ENCODE peak calls at places on chromosomes 1 and 21, in eight cellular contexts. B is naive thymus-derived CD4-positive, alpha-beta T cell; U is AG04450; F is ovary; P is GM23338; V is colonic mucosa; R is thoracic aorta; M is CD8-positive, alpha-beta T cell. D is an unnamed sample.

GRCh38 chr1:225446298-225446941 is 18.6 kb upstream of the LBR start:
- DNase-seq in B (no peak), U (no peak), F (no peak), P (no peak), V (no peak), R (no peak), M (peak; percentile 46), D (peak; percentile 63)

GRCh38 chr1:22317231-22317919 is 134.3 kb upstream of the ZBTB40 start:
- DNase-seq in B (no peak), U (no peak), F (no peak), P (peak; percentile 76), V (no peak), R (no peak), M (peak; percentile 37), D (peak; percentile 12)

GRCh38 chr1:159055181-159055621 is 21.4 kb downstream of the AIM2 start:
- DNase-seq in B (no peak), U (no peak), F (no peak), P (no peak), V (no peak), R (no peak), M (no peak), D (no peak)

GRCh38 chr1:86779308-86780191 is 75.2 kb downstream of the SH3GLB1 start:
- DNase-seq in B (no peak), U (no peak), F (no peak), P (no peak), V (peak; percentile 31), R (no peak), M (no peak), D (peak; percentile 81)

GRCh38 chr21:38839683-38840286 is 34.1 kb downstream of the ETS2 start:
- DNase-seq in B (no peak), U (peak; percentile 72), F (no peak), P (no peak), V (peak; percentile 12), R (no peak), M (no peak), D (no peak)

GRCh38 chr1:230869499-230869898 is 1.2 kb upstream of the C1orf198 start:
- DNase-seq in B (no peak), U (no peak), F (no peak), P (no peak), V (no peak), R (no peak), M (no peak), D (no peak)

GRCh38 chr1:38064232-38064903 is 17.8 kb upstream of the POU3F1 start:
- DNase-seq in B (no peak), U (peak; percentile 32), F (no peak), P (peak; percentile 37), V (no peak), R (no peak), M (no peak), D (no peak)

GRCh38 chr1:50417487-50417886 is 5.8 kb downstream of the DMRTA2 start:
- DNase-seq in B (no peak), U (no peak), F (no peak), P (peak; percentile 40), V (no peak), R (no peak), M (no peak), D (no peak)

GRCh38 chr21:40047993-40048730 is 180.9 kb downstream of the PCP4 start:
- DNase-seq in B (no peak), U (no peak), F (no peak), P (no peak), V (no peak), R (peak; percentile 60), M (no peak), D (no peak)

GRCh38 chr1:20078166-20078565 is 8.2 kb downstream of the PLA2G5 start:
- DNase-seq in B (no peak), U (no peak), F (no peak), P (no peak), V (no peak), R (no peak), M (no peak), D (no peak)

GRCh38 chr21:14985306-14985705 is 79.5 kb downstream of the NRIP1 start:
- DNase-seq in B (no peak), U (no peak), F (no peak), P (no peak), V (no peak), R (no peak), M (no peak), D (no peak)

GRCh38 chr1:6185151-6185550 is 5.0 kb upstream of the CHD5 start:
- DNase-seq in B (no peak), U (peak; percentile 37), F (no peak), P (no peak), V (no peak), R (no peak), M (no peak), D (no peak)

GRCh38 chr1:180821970-180822369 is 90.7 kb upstream of the KIAA1614 start:
- DNase-seq in B (no peak), U (no peak), F (no peak), P (no peak), V (no peak), R (no peak), M (no peak), D (peak; percentile 7)

DNA sequence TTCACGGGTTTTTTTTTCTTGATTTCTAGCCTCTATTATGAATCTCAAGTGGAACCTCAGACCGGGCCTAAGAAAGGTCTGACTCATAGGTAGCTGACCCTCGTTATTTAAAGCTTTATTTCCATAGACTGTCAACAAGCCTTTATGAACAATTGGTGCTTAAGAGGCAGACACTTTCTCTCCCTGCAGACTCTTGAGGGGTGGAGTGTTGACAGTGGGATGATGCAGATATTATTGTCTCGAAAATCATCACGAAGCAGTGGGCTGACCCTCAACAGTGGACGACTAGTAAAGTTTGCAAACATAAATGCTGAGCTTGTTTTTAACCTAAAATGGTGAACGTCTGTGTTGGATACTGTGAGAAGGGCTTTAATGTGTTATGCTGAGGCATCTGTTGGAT is 1.8 kb downstream of the SFT2D2 start:
- DNase-seq in B (no peak), U (no peak), F (no peak), P (no peak), V (no peak), R (no peak), M (no peak), D (no peak)
- H3K27ac ChIP-seq in B (no peak overlapping the region), U (no peak overlapping the region), F (peak overlapping the region; percentile 82), P (no peak overlapping the region), V (no peak overlapping the region), R (peak overlapping the region; percentile 99), M (no peak overlapping the region), D (no peak overlapping the region)

DNA sequence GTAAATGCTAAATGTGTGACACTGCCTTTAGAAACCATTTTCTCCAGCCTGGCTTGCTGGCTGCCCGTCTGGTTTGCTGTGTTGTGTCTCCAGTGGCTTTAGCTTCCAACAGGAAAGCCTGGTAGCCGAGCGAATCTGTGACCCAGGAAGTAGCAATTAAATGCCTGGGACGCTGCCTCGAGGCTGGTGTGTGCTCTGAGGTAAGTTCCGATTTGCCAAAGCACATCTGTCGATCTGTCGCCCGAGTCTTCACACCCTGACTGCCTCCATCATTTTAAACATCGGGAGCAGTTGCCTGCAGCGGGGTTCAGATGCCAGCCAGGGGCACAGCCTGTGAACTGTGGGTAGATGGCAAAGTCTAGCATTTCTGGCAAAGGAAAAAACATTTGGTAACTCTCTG is 2.2 kb downstream of the MIB2 start:
- DNase-seq in B (no peak), U (no peak), F (peak; percentile 6), P (no peak), V (no peak), R (no peak), M (no peak), D (no peak)
- H3K4me3 ChIP-seq in B (no peak overlapping the region), U (peak overlapping the region; percentile 93), F (no peak overlapping the region), P (no peak overlapping the region), V (no peak overlapping the region), R (no peak overlapping the region), M (no peak overlapping the region), D (no peak overlapping the region)

GRCh38 chr1:214292317-214292716 is 11.4 kb downstream of the SMYD2 start:
- DNase-seq in B (no peak), U (no peak), F (no peak), P (no peak), V (no peak), R (no peak), M (no peak), D (no peak)

GRCh38 chr1:214287884-214288283 is 6.9 kb downstream of the SMYD2 start:
- DNase-seq in B (no peak), U (no peak), F (no peak), P (no peak), V (no peak), R (no peak), M (no peak), D (no peak)

GRCh38 chr1:214290399-214291037 is 9.6 kb downstream of the SMYD2 start:
- DNase-seq in B (no peak), U (no peak), F (no peak), P (no peak), V (no peak), R (no peak), M (no peak), D (no peak)

GRCh38 chr1:214285622-214286440 is 4.9 kb downstream of the SMYD2 start:
- DNase-seq in B (no peak), U (no peak), F (no peak), P (no peak), V (no peak), R (no peak), M (no peak), D (no peak)

GRCh38 chr1:214289574-214290272 is 8.8 kb downstream of the SMYD2 start:
- DNase-seq in B (no peak), U (no peak), F (no peak), P (peak; percentile 91), V (no peak), R (no peak), M (no peak), D (no peak)
- H3K27ac ChIP-seq in B (no peak overlapping the region), U (no peak overlapping the region), F (no peak overlapping the region), P (no peak overlapping the region), V (no peak overlapping the region), R (no peak overlapping the region), M (no peak overlapping the region), D (no peak overlapping the region)

GRCh38 chr1:33148615-33149014 is 33.2 kb downstream of the TRIM62 start:
- DNase-seq in B (no peak), U (no peak), F (no peak), P (no peak), V (no peak), R (no peak), M (no peak), D (no peak)

GRCh38 chr1:33149453-33150190 is 32.2 kb downstream of the TRIM62 start:
- DNase-seq in B (no peak), U (no peak), F (no peak), P (no peak), V (peak; percentile 40), R (no peak), M (no peak), D (no peak)

GRCh38 chr1:33150522-33150921 is 31.3 kb downstream of the TRIM62 start:
- DNase-seq in B (no peak), U (no peak), F (no peak), P (no peak), V (no peak), R (no peak), M (no peak), D (no peak)

GRCh38 chr1:33152685-33153432 is 29.0 kb downstream of the TRIM62 start:
- DNase-seq in B (no peak), U (no peak), F (peak; percentile 84), P (peak; percentile 90), V (no peak), R (peak; percentile 37), M (no peak), D (no peak)

DNA sequence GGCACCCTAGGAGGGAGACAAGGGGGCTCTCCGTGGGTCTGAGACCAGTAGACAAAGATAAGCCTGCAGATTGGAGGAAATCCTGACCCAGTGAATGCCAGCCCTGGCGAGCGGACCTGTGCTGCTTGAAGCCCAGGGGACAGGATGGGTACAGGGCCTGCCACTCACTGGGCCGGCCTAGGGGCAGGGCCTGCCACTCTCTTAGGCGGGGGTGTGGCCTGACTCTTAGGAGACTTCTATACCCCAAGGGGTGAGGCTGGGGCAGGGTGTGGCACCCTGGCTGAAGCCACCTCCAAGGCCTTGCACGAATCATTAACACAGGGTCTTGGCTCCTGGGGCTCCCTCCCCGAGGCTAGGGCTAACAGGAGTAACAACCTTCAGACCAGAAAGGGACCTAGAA is 30.7 kb downstream of the TRIM62 start:
- DNase-seq in B (no peak), U (no peak), F (no peak), P (no peak), V (no peak), R (no peak), M (no peak), D (no peak)
- H3K4me3 ChIP-seq in B (no peak overlapping the region), U (no peak overlapping the region), F (no peak overlapping the region), P (no peak overlapping the region), V (no peak overlapping the region), R (no peak overlapping the region), M (no peak overlapping the region), D (no peak overlapping the region)